ENCODE peak calls at places on chromosomes 5 and 9, in seven cellular contexts. U is cardiac fibroblast, R is bronchial epithelial cell, Q is kidney epithelial cell, D is coronary artery, Y is RWPE1, I is neural crest cell. S is an unnamed sample.
A peak's percentile ranks its signal among the peaks of the same experiment; 100 is the strongest.

GRCh38 chr5:17258429-17258828 is 41.0 kb downstream of the BASP1 start:
- DNase-seq in U (no peak), R (peak; percentile 83), Q (no peak), D (no peak), Y (peak; percentile 16), I (no peak), S (no peak)

GRCh38 chr9:114856210-114856941 is 50.5 kb upstream of the TNFSF15 start:
- DNase-seq in U (peak; percentile 66), R (peak; percentile 57), Q (no peak), D (no peak), Y (peak; percentile 43), I (no peak), S (no peak)

GRCh38 chr5:6264394-6264793 is 114.0 kb downstream of the MED10 start:
- DNase-seq in U (no peak), R (no peak), Q (no peak), D (no peak), Y (no peak), I (no peak), S (no peak)

GRCh38 chr9:130343445-130343918 is 77.9 kb downstream of the HMCN2 start:
- DNase-seq in U (no peak), R (no peak), Q (no peak), D (no peak), Y (peak; percentile 48), I (peak; percentile 72), S (no peak)

GRCh38 chr5:172941067-172941516 is 18.1 kb upstream of the RPL26L1 start:
- DNase-seq in U (no peak), R (no peak), Q (no peak), D (no peak), Y (no peak), I (no peak), S (no peak)

GRCh38 chr5:142906863-142907671 is 136.9 kb downstream of the ARHGAP26 start:
- DNase-seq in U (peak; percentile 34), R (no peak), Q (no peak), D (no peak), Y (no peak), I (no peak), S (no peak)

GRCh38 chr9:125810161-125810560 is 63.0 kb downstream of the PBX3 start:
- DNase-seq in U (peak; percentile 82), R (no peak), Q (no peak), D (no peak), Y (no peak), I (no peak), S (no peak)

GRCh38 chr9:34665381-34666250 is 3.2 kb upstream of the CCL27 start:
- DNase-seq in U (peak; percentile 98), R (peak; percentile 86), Q (peak; percentile 65), D (peak; percentile 96), Y (peak; percentile 100), I (peak; percentile 82), S (peak; percentile 96)

GRCh38 chr9:94980947-94981632 is 254.6 kb downstream of the AOPEP start:
- DNase-seq in U (no peak), R (no peak), Q (no peak), D (no peak), Y (no peak), I (no peak), S (no peak)

GRCh38 chr5:151257731-151258715 is 5.0 kb downstream of the GM2A start:
- DNase-seq in U (no peak), R (peak; percentile 99), Q (no peak), D (no peak), Y (peak; percentile 95), I (no peak), S (no peak)

GRCh38 chr5:157540707-157541451 is 34.7 kb downstream of the ADAM19 start:
- DNase-seq in U (peak; percentile 85), R (peak; percentile 18), Q (no peak), D (no peak), Y (no peak), I (no peak), S (no peak)

GRCh38 chr9:116813029-116813295 is 125.9 kb downstream of the TRIM32 start:
- DNase-seq in U (no peak), R (no peak), Q (no peak), D (no peak), Y (no peak), I (no peak), S (no peak)

GRCh38 chr9:135607401-135608293 is 31.7 kb downstream of the GLT6D1 start:
- DNase-seq in U (no peak), R (no peak), Q (no peak), D (no peak), Y (no peak), I (no peak), S (peak; percentile 84)

GRCh38 chr9:100473271-100474081 is 527 bp downstream of the TMEFF1 start:
- DNase-seq in U (peak; percentile 35), R (no peak), Q (no peak), D (no peak), Y (peak; percentile 48), I (peak; percentile 38), S (peak; percentile 85)

GRCh38 chr9:108386859-108387384 is 468.9 kb downstream of the ACTL7B start:
- DNase-seq in U (peak; percentile 64), R (peak; percentile 13), Q (peak; percentile 9), D (no peak), Y (peak; percentile 44), I (no peak), S (no peak)

GRCh38 chr9:2493578-2493977 is 128.0 kb upstream of the VLDLR start:
- DNase-seq in U (no peak), R (no peak), Q (no peak), D (no peak), Y (no peak), I (no peak), S (no peak)

GRCh38 chr9:69671904-69672827 is at the start of gene APBA1:
- DNase-seq in U (peak; percentile 69), R (no peak), Q (no peak), D (peak; percentile 80), Y (no peak), I (peak; percentile 53), S (peak; percentile 86)

GRCh38 chr5:26578002-26578401 is 460.4 kb downstream of the CDH9 start:
- DNase-seq in U (no peak), R (no peak), Q (no peak), D (no peak), Y (no peak), I (no peak), S (no peak)

DNA sequence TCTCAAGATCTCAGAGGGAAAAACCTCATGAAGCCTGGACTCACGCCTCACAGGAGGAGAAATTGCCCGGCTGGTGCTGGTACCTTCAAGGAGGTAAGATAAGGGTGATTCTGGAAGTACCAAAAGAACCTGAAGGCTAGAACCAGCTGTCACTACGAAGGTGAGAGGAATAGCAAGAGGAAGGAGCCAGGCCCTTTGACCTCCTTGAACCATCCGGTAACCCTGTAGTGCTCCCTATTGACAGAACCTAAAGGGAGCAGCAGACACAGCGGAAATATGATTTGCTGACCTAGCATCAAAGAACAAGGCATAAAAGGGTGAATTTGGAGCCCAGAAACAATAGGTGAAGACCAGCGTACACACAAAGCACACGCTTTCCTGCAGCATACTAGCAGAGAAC is 92.2 kb downstream of the DOCK8 start:
- DNase-seq in U (no peak), R (no peak), Q (no peak), D (no peak), Y (no peak), I (no peak), S (no peak)
- TF ChIP-seq CTCF in U (no peak), R (no peak), Q (no peak), D (no peak), Y (no peak), I (no peak), S (no peak)

GRCh38 chr5:72244862-72245371 is 75.1 kb downstream of the MRPS27 start:
- DNase-seq in U (peak; percentile 77), R (peak; percentile 30), Q (no peak), D (no peak), Y (peak; percentile 16), I (no peak), S (no peak)
- TF ChIP-seq CTCF in U (peak; percentile 58), R (peak; percentile 48), Q (peak; percentile 47), D (no peak), Y (peak; percentile 32), I (peak; percentile 54), S (peak; percentile 57)

DNA sequence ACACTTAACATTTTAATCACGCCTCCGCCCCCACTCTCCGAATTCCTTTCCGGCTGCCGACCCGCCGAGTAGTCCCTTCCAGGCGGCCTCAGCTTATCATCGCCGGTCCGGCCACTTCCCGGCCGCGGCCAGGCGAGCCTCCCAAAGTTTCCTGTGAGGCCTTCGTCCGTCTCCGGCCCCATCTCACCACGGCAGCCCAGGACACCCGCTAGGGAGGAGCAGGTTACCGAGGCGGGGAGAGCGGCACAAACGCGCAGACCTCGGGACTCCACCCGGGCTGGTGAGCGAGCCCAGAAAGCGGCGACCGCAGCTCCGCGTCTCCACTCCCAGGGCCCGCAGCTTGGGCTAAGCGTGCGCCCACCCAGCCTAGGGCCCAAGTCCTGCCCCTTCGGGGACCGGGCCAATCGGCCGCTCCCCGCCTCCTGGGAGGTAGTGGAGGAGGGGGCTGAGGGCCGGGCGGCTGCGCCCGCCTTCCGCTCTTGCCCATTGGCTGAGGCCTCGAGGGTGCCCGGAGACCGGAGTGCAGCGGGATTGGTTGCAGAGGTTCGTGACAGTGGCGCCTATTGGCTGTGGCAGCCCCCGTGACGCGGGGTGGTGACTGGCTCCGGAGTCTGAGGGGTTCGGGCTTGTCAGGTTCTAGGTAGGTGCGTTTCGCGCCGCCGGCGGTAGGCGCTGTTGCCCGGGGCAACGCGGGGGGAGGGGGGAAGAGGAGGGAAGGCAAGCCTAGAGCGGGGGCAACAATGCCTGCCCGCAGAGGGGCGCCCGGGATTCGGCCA is 845 bp downstream of the FER start:
- DNase-seq in U (peak; percentile 100), R (peak; percentile 97), Q (peak; percentile 89), D (peak; percentile 100), Y (peak; percentile 99), I (peak; percentile 94), S (peak; percentile 100)
- TF ChIP-seq CTCF in U (no peak), R (no peak), Q (peak; percentile 20), D (no peak), Y (peak; percentile 39), I (peak; percentile 23), S (peak; percentile 22)

GRCh38 chr9:84300271-84300670 is 40.3 kb downstream of the SLC28A3 start:
- DNase-seq in U (peak; percentile 54), R (peak; percentile 93), Q (no peak), D (no peak), Y (peak; percentile 78), I (no peak), S (no peak)

GRCh38 chr9:84293001-84293798 is 47.4 kb downstream of the SLC28A3 start:
- DNase-seq in U (no peak), R (no peak), Q (no peak), D (no peak), Y (no peak), I (no peak), S (no peak)

GRCh38 chr9:84297162-84297821 is 43.3 kb downstream of the SLC28A3 start:
- DNase-seq in U (peak; percentile 40), R (peak; percentile 41), Q (no peak), D (no peak), Y (no peak), I (no peak), S (no peak)

GRCh38 chr9:84296146-84296843 is 44.3 kb downstream of the SLC28A3 start:
- DNase-seq in U (peak; percentile 51), R (peak; percentile 85), Q (no peak), D (no peak), Y (no peak), I (no peak), S (no peak)

GRCh38 chr9:84294551-84294950 is 46.0 kb downstream of the SLC28A3 start:
- DNase-seq in U (no peak), R (no peak), Q (no peak), D (no peak), Y (no peak), I (no peak), S (no peak)
- TF ChIP-seq CTCF in U (no peak), R (peak; percentile 35), Q (peak; percentile 13), D (no peak), Y (no peak), I (peak; percentile 43), S (no peak)

S was measured in osteocyte.